ENCODE peak calls at places on chromosomes 12 and 14, in seven cellular contexts. One of them, this sample, is unnamed.

GRCh38 chr12:128796439-128797118 is 27.2 kb downstream of the SLC15A4 start:
- DNase-seq in tibial nerve: no peak
- DNase-seq in ovary: no peak
- DNase-seq in adrenal gland: no peak
- DNase-seq in Peyer's patch: no peak
- DNase-seq in lower leg skin: no peak
- DNase-seq in erythroblast: no peak
- DNase-seq in this sample: no peak

GRCh38 chr12:50603817-50604639 is 99.2 kb downstream of the DIP2B start:
- DNase-seq in adrenal gland: peak
- DNase-seq in Peyer's patch: no peak
- DNase-seq in ovary: peak
- DNase-seq in erythroblast: no peak
- DNase-seq in tibial nerve: peak
- DNase-seq in lower leg skin: no peak
- DNase-seq in this sample: no peak

GRCh38 chr14:33207467-33208015 is 268.9 kb downstream of the NPAS3 start:
- DNase-seq in erythroblast: no peak
- DNase-seq in tibial nerve: no peak
- DNase-seq in adrenal gland: no peak
- DNase-seq in lower leg skin: no peak
- DNase-seq in ovary: no peak
- DNase-seq in Peyer's patch: no peak
- DNase-seq in this sample: no peak

GRCh38 chr14:63513756-63514155 is 29.4 kb downstream of the PPP2R5E start:
- DNase-seq in tibial nerve: no peak
- DNase-seq in ovary: no peak
- DNase-seq in lower leg skin: no peak
- DNase-seq in Peyer's patch: no peak
- DNase-seq in erythroblast: no peak
- DNase-seq in adrenal gland: no peak
- DNase-seq in this sample: no peak

GRCh38 chr14:40855343-40855742 is 751.3 kb upstream of the LRFN5 start:
- DNase-seq in adrenal gland: no peak
- DNase-seq in erythroblast: no peak
- DNase-seq in tibial nerve: no peak
- DNase-seq in Peyer's patch: no peak
- DNase-seq in lower leg skin: no peak
- DNase-seq in ovary: no peak
- DNase-seq in this sample: no peak

GRCh38 chr12:113320401-113320800 is 14.5 kb downstream of the SLC8B1 start:
- DNase-seq in tibial nerve: no peak
- DNase-seq in Peyer's patch: no peak
- DNase-seq in lower leg skin: no peak
- DNase-seq in erythroblast: no peak
- DNase-seq in ovary: no peak
- DNase-seq in adrenal gland: no peak
- DNase-seq in this sample: no peak

GRCh38 chr12:111284709-111285108 is 84.2 kb downstream of the PHETA1 start:
- DNase-seq in adrenal gland: no peak
- DNase-seq in Peyer's patch: no peak
- DNase-seq in ovary: no peak
- DNase-seq in erythroblast: no peak
- DNase-seq in lower leg skin: no peak
- DNase-seq in tibial nerve: no peak
- DNase-seq in this sample: no peak

GRCh38 chr14:67240168-67240932 is 885 bp upstream of the PALS1 start:
- DNase-seq in tibial nerve: peak
- DNase-seq in Peyer's patch: peak
- DNase-seq in lower leg skin: peak
- DNase-seq in adrenal gland: peak
- DNase-seq in ovary: peak
- DNase-seq in erythroblast: peak
- DNase-seq in this sample: peak

GRCh38 chr14:23727566-23728335 is 91.6 kb downstream of the DHRS2 start:
- DNase-seq in adrenal gland: peak
- DNase-seq in ovary: no peak
- DNase-seq in lower leg skin: no peak
- DNase-seq in tibial nerve: no peak
- DNase-seq in Peyer's patch: no peak
- DNase-seq in erythroblast: peak
- DNase-seq in this sample: peak

GRCh38 chr12:117047810-117048584 is 51.2 kb downstream of the TESC start:
- DNase-seq in lower leg skin: no peak
- DNase-seq in adrenal gland: no peak
- DNase-seq in ovary: no peak
- DNase-seq in tibial nerve: no peak
- DNase-seq in Peyer's patch: no peak
- DNase-seq in erythroblast: no peak
- DNase-seq in this sample: peak

GRCh38 chr14:41130274-41130673 is 476.4 kb upstream of the LRFN5 start:
- DNase-seq in Peyer's patch: no peak
- DNase-seq in erythroblast: no peak
- DNase-seq in lower leg skin: no peak
- DNase-seq in tibial nerve: no peak
- DNase-seq in ovary: no peak
- DNase-seq in adrenal gland: no peak
- DNase-seq in this sample: no peak

GRCh38 chr12:202081-202731 is 11.8 kb downstream of the SLC6A12 start:
- DNase-seq in adrenal gland: no peak
- DNase-seq in ovary: no peak
- DNase-seq in lower leg skin: no peak
- DNase-seq in tibial nerve: no peak
- DNase-seq in Peyer's patch: no peak
- DNase-seq in erythroblast: no peak
- DNase-seq in this sample: no peak

GRCh38 chr12:63787306-63787705 is 7.6 kb downstream of the RXYLT1 start:
- DNase-seq in Peyer's patch: no peak
- DNase-seq in tibial nerve: no peak
- DNase-seq in adrenal gland: no peak
- DNase-seq in ovary: no peak
- DNase-seq in lower leg skin: no peak
- DNase-seq in erythroblast: no peak
- DNase-seq in this sample: no peak

GRCh38 chr14:100056964-100057817 is 8.0 kb upstream of the EVL start:
- DNase-seq in tibial nerve: no peak
- DNase-seq in lower leg skin: no peak
- DNase-seq in ovary: no peak
- DNase-seq in erythroblast: peak
- DNase-seq in Peyer's patch: no peak
- DNase-seq in adrenal gland: no peak
- DNase-seq in this sample: no peak

GRCh38 chr14:62126885-62127478 is 364.8 kb downstream of the SNAPC1 start:
- DNase-seq in lower leg skin: no peak
- DNase-seq in Peyer's patch: no peak
- DNase-seq in tibial nerve: peak
- DNase-seq in ovary: no peak
- DNase-seq in adrenal gland: no peak
- DNase-seq in erythroblast: peak
- DNase-seq in this sample: no peak

GRCh38 chr14:105460616-105461015 is 14.0 kb upstream of the CRIP2 start:
- DNase-seq in ovary: no peak
- DNase-seq in lower leg skin: no peak
- DNase-seq in Peyer's patch: no peak
- DNase-seq in tibial nerve: no peak
- DNase-seq in erythroblast: no peak
- DNase-seq in adrenal gland: no peak
- DNase-seq in this sample: no peak

GRCh38 chr14:72291908-72292688 is 359.9 kb downstream of the RGS6 start:
- DNase-seq in tibial nerve: peak
- DNase-seq in Peyer's patch: no peak
- DNase-seq in lower leg skin: no peak
- DNase-seq in erythroblast: peak
- DNase-seq in ovary: no peak
- DNase-seq in adrenal gland: peak
- DNase-seq in this sample: peak

GRCh38 chr12:13559318-13559978 is 362.9 kb downstream of the EMP1 start:
- DNase-seq in ovary: no peak
- DNase-seq in Peyer's patch: no peak
- DNase-seq in erythroblast: no peak
- DNase-seq in adrenal gland: no peak
- DNase-seq in tibial nerve: no peak
- DNase-seq in lower leg skin: no peak
- DNase-seq in this sample: no peak

GRCh38 chr12:48946943-48947342 is 10.3 kb downstream of the ARF3 start:
- DNase-seq in Peyer's patch: no peak
- DNase-seq in adrenal gland: no peak
- DNase-seq in tibial nerve: no peak
- DNase-seq in erythroblast: no peak
- DNase-seq in ovary: no peak
- DNase-seq in lower leg skin: no peak
- DNase-seq in this sample: no peak

GRCh38 chr14:22556021-22556989 is 32.7 kb downstream of the DAD1 start:
- DNase-seq in lower leg skin: peak
- DNase-seq in erythroblast: peak
- DNase-seq in Peyer's patch: peak
- DNase-seq in ovary: peak
- DNase-seq in tibial nerve: peak
- DNase-seq in adrenal gland: peak
- DNase-seq in this sample: peak

GRCh38 chr12:42474391-42474790 is 115.2 kb downstream of the PRICKLE1 start:
- DNase-seq in lower leg skin: no peak
- DNase-seq in erythroblast: no peak
- DNase-seq in tibial nerve: no peak
- DNase-seq in Peyer's patch: no peak
- DNase-seq in adrenal gland: no peak
- DNase-seq in ovary: no peak
- DNase-seq in this sample: peak

DNA sequence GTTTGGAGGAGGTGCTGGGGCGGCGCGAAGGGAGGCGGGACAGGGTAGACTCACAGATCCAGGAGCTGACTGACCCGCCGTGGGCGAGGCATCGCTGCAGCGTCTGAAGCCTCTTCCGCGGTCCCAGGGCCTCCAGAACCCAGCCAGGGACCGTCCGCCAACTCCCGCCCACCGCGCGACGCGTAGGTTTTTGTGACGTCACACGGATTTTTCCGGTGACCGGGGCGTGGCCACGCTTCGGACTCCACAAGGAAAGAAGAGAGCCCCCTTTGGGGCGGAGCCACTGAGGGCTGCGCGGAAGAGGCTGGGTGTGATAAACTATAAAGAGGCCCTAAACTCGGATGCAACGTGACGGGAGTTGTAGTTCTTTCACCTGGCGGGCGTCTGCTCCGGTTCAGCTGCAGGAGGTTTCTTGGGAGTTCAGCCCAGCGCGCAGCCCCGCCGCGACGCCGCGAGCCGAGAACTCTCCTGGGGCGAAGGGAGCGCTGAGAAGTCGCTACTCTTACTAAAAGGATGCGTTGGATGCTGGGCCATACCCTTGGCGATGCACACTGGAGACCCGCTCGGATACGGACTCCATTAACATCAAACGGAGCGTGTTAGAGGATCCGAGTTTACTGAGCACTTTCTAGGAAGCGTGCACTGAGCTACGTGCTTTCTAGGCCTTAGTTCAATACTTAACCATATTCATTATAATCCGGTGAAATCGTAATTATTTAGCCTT is at the start of gene AMN1:
- DNase-seq in lower leg skin: peak
- DNase-seq in Peyer's patch: peak
- DNase-seq in ovary: peak
- DNase-seq in erythroblast: peak
- DNase-seq in adrenal gland: peak
- DNase-seq in tibial nerve: peak
- DNase-seq in this sample: peak
- TF ChIP-seq POLR2A in lower leg skin: no peak
- TF ChIP-seq POLR2A in Peyer's patch: peak
- TF ChIP-seq POLR2A in ovary: peak
- TF ChIP-seq POLR2A in erythroblast: peak
- TF ChIP-seq POLR2A in adrenal gland: peak
- TF ChIP-seq POLR2A in tibial nerve: no peak
- TF ChIP-seq POLR2A in this sample: peak

GRCh38 chr14:91125271-91125661 is 11.4 kb downstream of the DGLUCY start:
- DNase-seq in erythroblast: no peak
- DNase-seq in tibial nerve: no peak
- DNase-seq in Peyer's patch: no peak
- DNase-seq in ovary: no peak
- DNase-seq in lower leg skin: no peak
- DNase-seq in adrenal gland: no peak
- DNase-seq in this sample: no peak
- TF ChIP-seq POLR2A in erythroblast: no peak
- TF ChIP-seq POLR2A in tibial nerve: no peak
- TF ChIP-seq POLR2A in Peyer's patch: no peak
- TF ChIP-seq POLR2A in ovary: no peak
- TF ChIP-seq POLR2A in lower leg skin: no peak
- TF ChIP-seq POLR2A in adrenal gland: no peak
- TF ChIP-seq POLR2A in this sample: no peak

GRCh38 chr12:5433081-5433839 is 1.4 kb downstream of the NTF3 start:
- DNase-seq in tibial nerve: no peak
- DNase-seq in lower leg skin: peak
- DNase-seq in ovary: peak
- DNase-seq in Peyer's patch: no peak
- DNase-seq in erythroblast: no peak
- DNase-seq in adrenal gland: no peak
- DNase-seq in this sample: no peak

GRCh38 chr12:5428332-5429221 is 3.3 kb upstream of the NTF3 start:
- DNase-seq in lower leg skin: peak
- DNase-seq in ovary: no peak
- DNase-seq in Peyer's patch: no peak
- DNase-seq in tibial nerve: no peak
- DNase-seq in adrenal gland: no peak
- DNase-seq in erythroblast: peak
- DNase-seq in this sample: no peak

GRCh38 chr12:5432011-5432400 is at the start of gene NTF3:
- DNase-seq in erythroblast: no peak
- DNase-seq in tibial nerve: no peak
- DNase-seq in lower leg skin: peak
- DNase-seq in adrenal gland: no peak
- DNase-seq in ovary: peak
- DNase-seq in Peyer's patch: no peak
- DNase-seq in this sample: no peak

GRCh38 chr12:5430639-5431603 is 987 bp upstream of the NTF3 start:
- DNase-seq in lower leg skin: peak
- DNase-seq in erythroblast: no peak
- DNase-seq in ovary: peak
- DNase-seq in adrenal gland: no peak
- DNase-seq in tibial nerve: no peak
- DNase-seq in Peyer's patch: no peak
- DNase-seq in this sample: no peak

GRCh38 chr12:5429741-5430557 is 2.0 kb upstream of the NTF3 start:
- DNase-seq in tibial nerve: no peak
- DNase-seq in ovary: peak
- DNase-seq in erythroblast: no peak
- DNase-seq in Peyer's patch: no peak
- DNase-seq in adrenal gland: no peak
- DNase-seq in lower leg skin: peak
- DNase-seq in this sample: no peak
- TF ChIP-seq POLR2A in tibial nerve: no peak
- TF ChIP-seq POLR2A in ovary: no peak
- TF ChIP-seq POLR2A in erythroblast: no peak
- TF ChIP-seq POLR2A in Peyer's patch: no peak
- TF ChIP-seq POLR2A in adrenal gland: no peak
- TF ChIP-seq POLR2A in lower leg skin: no peak
- TF ChIP-seq POLR2A in this sample: no peak

DNA sequence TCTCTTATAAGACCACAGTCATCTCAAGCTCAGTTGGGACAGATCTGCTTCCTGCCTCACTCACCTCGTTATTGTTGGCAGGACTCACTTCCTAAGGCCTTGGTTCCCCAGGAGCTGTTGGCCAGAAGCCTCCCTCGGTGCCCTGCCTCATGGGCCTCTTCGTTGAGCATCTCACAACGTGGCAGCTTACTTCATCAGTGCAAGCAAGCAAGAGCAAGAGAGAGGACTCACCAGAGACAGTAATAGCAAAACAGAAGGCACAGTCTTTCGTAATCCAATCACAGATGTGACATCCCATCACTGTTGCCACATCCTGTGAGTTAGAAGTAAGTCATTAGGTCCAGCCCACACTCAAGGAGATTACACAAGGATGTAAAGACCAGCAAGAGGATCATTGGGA is 5.1 kb upstream of the NUMB start:
- DNase-seq in lower leg skin: peak
- DNase-seq in tibial nerve: peak
- DNase-seq in adrenal gland: peak
- DNase-seq in erythroblast: peak
- DNase-seq in Peyer's patch: peak
- DNase-seq in ovary: no peak
- DNase-seq in this sample: peak
- TF ChIP-seq POLR2A in lower leg skin: no peak
- TF ChIP-seq POLR2A in tibial nerve: no peak
- TF ChIP-seq POLR2A in adrenal gland: no peak
- TF ChIP-seq POLR2A in erythroblast: no peak
- TF ChIP-seq POLR2A in Peyer's patch: peak
- TF ChIP-seq POLR2A in ovary: no peak
- TF ChIP-seq POLR2A in this sample: no peak

This sample was measured in H54.